ENCODE peak calls at places on chromosomes 11 and 22, in seven cellular contexts. A is AG09309, K is colonic mucosa, B is progenitor cell of endocrine pancreas, R is GM23338, L is esophagus squamous epithelium, P is GM12865. H is an unnamed sample.

GRCh38 chr11:60869451-60869825 is 2.1 kb downstream of the ZP1 start:
- DNase-seq in A (no peak), K (no peak), B (no peak), R (no peak), L (no peak), P (no peak), H (no peak)

GRCh38 chr22:23836281-23836680 is 2.5 kb downstream of the DERL3 start:
- DNase-seq in A (no peak), K (no peak), B (no peak), R (no peak), L (no peak), P (no peak), H (no peak)

GRCh38 chr22:17638182-17638431 is 450 bp upstream of the BCL2L13 start:
- DNase-seq in A (no peak), K (no peak), B (no peak), R (peak), L (no peak), P (no peak), H (no peak)

GRCh38 chr11:6596237-6596877 is 7.1 kb downstream of the RRP8 start:
- DNase-seq in A (no peak), K (no peak), B (no peak), R (no peak), L (no peak), P (no peak), H (no peak)

GRCh38 chr22:46250783-46251125 is 661 bp upstream of the CDPF1 start:
- DNase-seq in A (no peak), K (no peak), B (no peak), R (peak), L (no peak), P (no peak), H (no peak)

GRCh38 chr11:36333468-36333867 is 37.4 kb downstream of the PRR5L start:
- DNase-seq in A (no peak), K (no peak), B (no peak), R (no peak), L (no peak), P (no peak), H (no peak)

GRCh38 chr11:16402654-16403447 is 46.5 kb upstream of the SOX6 start:
- DNase-seq in A (no peak), K (no peak), B (no peak), R (peak), L (no peak), P (no peak), H (no peak)

GRCh38 chr22:45831394-45831793 is 145.6 kb downstream of the WNT7B start:
- DNase-seq in A (no peak), K (no peak), B (no peak), R (no peak), L (no peak), P (no peak), H (no peak)

GRCh38 chr11:34647131-34647530 is 26.2 kb downstream of the EHF start:
- DNase-seq in A (no peak), K (no peak), B (no peak), R (no peak), L (no peak), P (no peak), H (no peak)

GRCh38 chr11:8340299-8340698 is 76.6 kb upstream of the LMO1 start:
- DNase-seq in A (no peak), K (no peak), B (no peak), R (no peak), L (no peak), P (no peak), H (no peak)

GRCh38 chr22:46369716-46370583 is 34.4 kb downstream of the TRMU start:
- DNase-seq in A (no peak), K (no peak), B (no peak), R (no peak), L (no peak), P (no peak), H (no peak)

GRCh38 chr11:79244175-79244804 is 196.5 kb downstream of the TENM4 start:
- DNase-seq in A (peak), K (no peak), B (no peak), R (no peak), L (no peak), P (no peak), H (no peak)

GRCh38 chr11:18012314-18012905 is 437 bp downstream of the SERGEF start:
- DNase-seq in A (no peak), K (peak), B (peak), R (peak), L (no peak), P (peak), H (no peak)

GRCh38 chr11:134580635-134581025 is 168.6 kb upstream of the B3GAT1 start:
- DNase-seq in A (no peak), K (no peak), B (no peak), R (no peak), L (no peak), P (no peak), H (no peak)

GRCh38 chr11:128323381-128323780 is 264.0 kb downstream of the ETS1 start:
- DNase-seq in A (no peak), K (no peak), B (no peak), R (peak), L (no peak), P (peak), H (no peak)

GRCh38 chr11:65373839-65374580 is 8.4 kb downstream of the SLC25A45 start:
- DNase-seq in A (no peak), K (no peak), B (no peak), R (no peak), L (no peak), P (no peak), H (no peak)

GRCh38 chr22:35631597-35631996 is 14.5 kb upstream of the MB start:
- DNase-seq in A (no peak), K (peak), B (no peak), R (peak), L (no peak), P (peak), H (no peak)

GRCh38 chr11:34565417-34566208 is 52.0 kb upstream of the ELF5 start:
- DNase-seq in A (no peak), K (peak), B (no peak), R (peak), L (no peak), P (peak), H (no peak)

GRCh38 chr11:9974375-9974774 is 310.5 kb downstream of the SWAP70 start:
- DNase-seq in A (no peak), K (no peak), B (no peak), R (peak), L (no peak), P (no peak), H (no peak)

GRCh38 chr11:70255717-70256116 is 14.8 kb upstream of the PPFIA1 start:
- DNase-seq in A (no peak), K (no peak), B (no peak), R (no peak), L (no peak), P (no peak), H (no peak)

GRCh38 chr11:130139401-130139800 is 20.2 kb upstream of the ST14 start:
- DNase-seq in A (no peak), K (no peak), B (no peak), R (no peak), L (no peak), P (no peak), H (no peak)

GRCh38 chr11:65851083-65851579 is 6.8 kb downstream of the CFL1 start:
- DNase-seq in A (no peak), K (peak), B (no peak), R (peak), L (no peak), P (peak), H (no peak)

GRCh38 chr22:32573991-32574390 is 99.4 kb downstream of the FBXO7 start:
- DNase-seq in A (no peak), K (no peak), B (no peak), R (no peak), L (no peak), P (no peak), H (no peak)

GRCh38 chr22:32574957-32575893 is 100.6 kb downstream of the FBXO7 start:
- DNase-seq in A (no peak), K (no peak), B (no peak), R (peak), L (no peak), P (no peak), H (no peak)

GRCh38 chr22:32571764-32572163 is 97.2 kb downstream of the FBXO7 start:
- DNase-seq in A (no peak), K (no peak), B (no peak), R (no peak), L (no peak), P (no peak), H (no peak)

GRCh38 chr22:32574397-32574796 is 99.8 kb downstream of the FBXO7 start:
- DNase-seq in A (no peak), K (no peak), B (no peak), R (no peak), L (no peak), P (no peak), H (no peak)

GRCh38 chr22:32572741-32573140 is 98.1 kb downstream of the FBXO7 start:
- DNase-seq in A (no peak), K (no peak), B (no peak), R (no peak), L (no peak), P (no peak), H (no peak)
- TF ChIP-seq CTCF in A (no peak), K (no peak), B (no peak), R (no peak), L (no peak), P (no peak), H (no peak)

GRCh38 chr11:76119779-76120178 is 86.5 kb downstream of the WNT11 start:
- DNase-seq in A (no peak), K (peak), B (no peak), R (no peak), L (no peak), P (no peak), H (no peak)

GRCh38 chr11:76120513-76121081 is 85.7 kb downstream of the WNT11 start:
- DNase-seq in A (no peak), K (peak), B (no peak), R (peak), L (no peak), P (no peak), H (no peak)

GRCh38 chr11:76115555-76115954 is 90.7 kb downstream of the WNT11 start:
- DNase-seq in A (no peak), K (no peak), B (no peak), R (no peak), L (no peak), P (no peak), H (no peak)

GRCh38 chr11:76123243-76123642 is 83.1 kb downstream of the WNT11 start:
- DNase-seq in A (no peak), K (no peak), B (no peak), R (peak), L (no peak), P (no peak), H (no peak)

GRCh38 chr11:76119032-76119431 is 87.3 kb downstream of the WNT11 start:
- DNase-seq in A (no peak), K (no peak), B (no peak), R (no peak), L (no peak), P (no peak), H (no peak)
- TF ChIP-seq CTCF in A (peak), K (peak), B (no peak), R (no peak), L (no peak), P (no peak), H (no peak)

GRCh38 chr11:3958301-3958700 is 102.8 kb downstream of the STIM1 start:
- DNase-seq in A (no peak), K (no peak), B (no peak), R (no peak), L (no peak), P (no peak), H (no peak)

GRCh38 chr11:3957437-3957836 is 102.0 kb downstream of the STIM1 start:
- DNase-seq in A (no peak), K (no peak), B (no peak), R (no peak), L (no peak), P (no peak), H (no peak)

GRCh38 chr11:3959918-3960295 is 104.4 kb downstream of the STIM1 start:
- DNase-seq in A (no peak), K (no peak), B (no peak), R (no peak), L (no peak), P (no peak), H (no peak)

GRCh38 chr11:3956748-3957147 is 101.3 kb downstream of the STIM1 start:
- DNase-seq in A (no peak), K (no peak), B (no peak), R (no peak), L (no peak), P (no peak), H (no peak)

GRCh38 chr11:3959015-3959917 is 103.8 kb downstream of the STIM1 start:
- DNase-seq in A (peak), K (no peak), B (no peak), R (peak), L (no peak), P (peak), H (no peak)
- TF ChIP-seq CTCF in A (no peak), K (no peak), B (peak), R (peak), L (peak), P (no peak), H (no peak)

GRCh38 chr22:37752189-37753061 is 55.3 kb upstream of the GCAT start:
- DNase-seq in A (peak), K (peak), B (peak), R (no peak), L (peak), P (no peak), H (no peak)
- TF ChIP-seq CTCF in A (peak), K (no peak), B (no peak), R (no peak), L (no peak), P (no peak), H (no peak)

DNA sequence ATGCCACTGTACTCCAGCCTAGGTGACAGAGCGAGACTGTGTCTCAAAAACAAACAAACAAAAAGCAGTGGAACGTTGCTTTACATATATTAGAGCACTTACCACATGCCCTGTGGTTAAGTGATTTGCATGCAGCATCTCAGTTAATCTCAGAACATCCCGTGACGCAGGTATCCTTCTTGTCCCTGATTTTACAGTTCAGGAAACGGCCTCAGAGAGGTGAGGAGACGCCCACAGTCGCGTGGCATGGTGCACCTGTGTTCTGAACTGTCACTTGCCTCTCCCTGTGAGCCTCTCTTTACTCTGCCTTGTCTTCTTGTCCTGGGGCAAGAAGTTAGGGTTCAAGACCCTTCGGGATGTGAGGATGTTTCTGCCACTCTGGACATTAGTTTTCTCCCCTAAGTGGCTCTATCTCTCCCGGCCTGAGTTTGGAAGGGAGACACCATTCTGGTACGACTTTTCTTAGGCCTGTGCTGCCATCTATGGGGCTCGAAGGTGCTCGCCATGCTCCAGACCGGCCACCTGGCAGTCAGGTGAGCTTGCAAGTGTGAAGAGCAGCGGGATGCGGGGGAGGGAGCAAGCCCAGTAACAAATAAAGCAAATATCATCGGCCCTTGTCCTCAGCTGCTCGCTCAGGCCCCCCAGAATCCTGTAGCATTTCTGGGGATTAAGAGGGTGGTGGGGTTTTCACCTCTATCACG is 25.6 kb downstream of the YWHAH start:
- DNase-seq in A (no peak), K (peak), B (peak), R (peak), L (no peak), P (peak), H (peak)
- TF ChIP-seq CTCF in A (peak), K (no peak), B (peak), R (peak), L (peak), P (peak), H (no peak)

GRCh38 chr11:37861671-37862070 is 1263.6 kb upstream of the RAG2 start:
- DNase-seq in A (no peak), K (no peak), B (no peak), R (no peak), L (no peak), P (no peak), H (no peak)

GRCh38 chr11:37857726-37858125 is 1259.7 kb upstream of the RAG2 start:
- DNase-seq in A (no peak), K (no peak), B (no peak), R (peak), L (no peak), P (no peak), H (no peak)

DNA sequence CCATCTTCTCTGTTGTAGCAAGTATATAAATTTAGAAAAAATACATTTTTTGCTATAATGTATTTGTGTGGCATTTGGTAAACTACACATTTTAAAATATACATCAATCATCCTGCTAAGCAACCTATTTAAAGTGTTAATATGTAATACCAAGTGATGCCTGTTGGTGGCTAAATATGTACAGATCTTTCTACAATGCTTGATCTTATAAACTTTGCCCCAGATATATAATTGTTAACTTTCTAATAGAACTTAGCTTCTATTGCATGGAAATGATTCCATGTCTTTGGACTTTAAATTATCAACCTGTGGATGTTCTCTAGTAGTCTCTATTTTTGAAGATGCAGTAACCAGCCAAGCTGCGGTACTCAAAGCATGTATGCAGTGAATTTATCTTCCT is 1260.4 kb upstream of the RAG2 start:
- DNase-seq in A (no peak), K (no peak), B (no peak), R (no peak), L (no peak), P (no peak), H (no peak)
- TF ChIP-seq CTCF in A (no peak), K (no peak), B (peak), R (peak), L (no peak), P (no peak), H (no peak)

GRCh38 chr11:115284766-115285165 is 219.4 kb downstream of the CADM1 start:
- DNase-seq in A (no peak), K (no peak), B (no peak), R (no peak), L (no peak), P (no peak), H (no peak)
- TF ChIP-seq CTCF in A (no peak), K (no peak), B (no peak), R (no peak), L (no peak), P (no peak), H (no peak)

GRCh38 chr11:47104337-47104950 is 72.2 kb downstream of the ARFGAP2 start:
- DNase-seq in A (no peak), K (no peak), B (no peak), R (peak), L (no peak), P (no peak), H (no peak)

GRCh38 chr11:47105541-47105940 is 71.1 kb downstream of the ARFGAP2 start:
- DNase-seq in A (no peak), K (no peak), B (no peak), R (no peak), L (no peak), P (no peak), H (no peak)

GRCh38 chr11:47099918-47100315 is 76.8 kb downstream of the ARFGAP2 start:
- DNase-seq in A (no peak), K (no peak), B (no peak), R (no peak), L (no peak), P (no peak), H (no peak)

GRCh38 chr11:47099213-47099917 is 77.3 kb downstream of the ARFGAP2 start:
- DNase-seq in A (no peak), K (peak), B (no peak), R (no peak), L (no peak), P (no peak), H (no peak)

GRCh38 chr11:47101452-47101851 is 75.2 kb downstream of the ARFGAP2 start:
- DNase-seq in A (no peak), K (no peak), B (no peak), R (peak), L (no peak), P (no peak), H (no peak)
- TF ChIP-seq CTCF in A (no peak), K (no peak), B (no peak), R (no peak), L (no peak), P (no peak), H (no peak)

DNA sequence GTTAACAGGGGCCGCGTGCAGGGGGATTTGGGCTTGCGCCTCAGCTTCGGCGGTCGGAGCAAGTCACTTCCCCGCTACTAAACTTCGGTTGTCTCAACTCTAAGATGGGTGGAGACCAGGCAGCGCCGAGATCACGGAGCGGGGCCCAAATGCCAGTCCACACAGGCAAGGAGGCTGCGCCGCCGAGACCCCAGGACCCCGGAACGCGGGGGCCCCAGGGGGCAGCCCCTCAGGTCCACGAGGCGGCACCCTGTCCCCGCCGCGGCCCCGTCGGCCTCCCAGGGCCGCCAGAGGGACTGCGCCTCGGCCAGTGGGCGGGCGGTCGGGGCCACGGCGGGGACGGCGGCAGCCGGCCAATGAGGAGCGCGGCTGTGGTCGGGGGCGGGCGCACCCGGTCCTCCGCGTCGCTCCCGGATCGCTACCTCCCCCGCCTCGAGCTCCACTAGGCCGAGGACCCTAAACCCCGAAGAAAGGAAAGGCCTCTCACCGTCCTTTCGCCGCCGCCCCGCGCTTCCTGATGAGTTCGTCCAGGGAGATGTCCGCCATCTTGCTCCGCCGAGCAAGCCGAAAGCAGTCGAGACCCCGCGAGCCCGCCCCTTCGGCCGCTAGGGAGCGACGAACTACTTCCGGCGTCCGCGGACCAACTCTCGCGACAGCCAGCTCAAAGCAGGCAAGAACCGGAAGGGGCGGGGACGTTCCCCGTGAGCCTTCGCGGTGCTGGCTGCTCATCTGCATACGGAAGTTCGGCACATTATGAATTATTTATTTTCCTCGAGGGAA is at the start of gene POLDIP3:
- DNase-seq in A (peak), K (peak), B (peak), R (peak), L (peak), P (peak), H (peak)
- TF ChIP-seq CTCF in A (peak), K (peak), B (peak), R (no peak), L (peak), P (peak), H (no peak)

H was measured in activated B cell treated with CpG ODN at 0.5 μM for 24 hours.